ENCODE peak calls at places on chromosomes 7 and 10, in ten cellular contexts. L is NCI-H510A treated with DMSO at 0.1 percent for 48 hours, S is AG08396, P is GOT3, U is amniotic stem cell, T is mesendoderm, O is transverse colon, N is Daoy, D is NCI-H460, M is MCF 10A. Z is an unnamed sample.

GRCh38 chr10:18005781-18006456 is 54.2 kb downstream of the SLC39A12 start:
- DNase-seq in L (no peak), S (peak; percentile 20), P (no peak), U (no peak), T (no peak), O (no peak), N (peak; percentile 19), D (no peak), M (peak; percentile 91), Z (peak; percentile 34)

GRCh38 chr7:2383543-2384274 is 19.7 kb upstream of the CHST12 start:
- DNase-seq in L (no peak), S (no peak), P (no peak), U (no peak), T (no peak), O (no peak), N (no peak), D (no peak), M (no peak), Z (no peak)

GRCh38 chr7:40507166-40507565 is 372.4 kb downstream of the SUGCT start:
- DNase-seq in L (no peak), S (no peak), P (no peak), U (no peak), T (peak; percentile 57), O (no peak), N (no peak), D (no peak), M (peak; percentile 13), Z (peak; percentile 7)

GRCh38 chr10:69953851-69954250 is 98.8 kb upstream of the MACROH2A2 start:
- DNase-seq in L (no peak), S (no peak), P (no peak), U (no peak), T (no peak), O (no peak), N (no peak), D (no peak), M (no peak), Z (no peak)

GRCh38 chr10:101012525-101013364 is 13.1 kb downstream of the LZTS2 start:
- DNase-seq in L (peak; percentile 78), S (peak; percentile 92), P (peak; percentile 63), U (peak; percentile 91), T (peak; percentile 92), O (peak; percentile 92), N (peak; percentile 90), D (peak; percentile 95), M (peak; percentile 95), Z (peak; percentile 92)

GRCh38 chr10:13470270-13470669 is 58.5 kb downstream of the BEND7 start:
- DNase-seq in L (no peak), S (no peak), P (no peak), U (no peak), T (peak; percentile 8), O (no peak), N (no peak), D (no peak), M (no peak), Z (no peak)

GRCh38 chr7:51045319-51046102 is 262.8 kb upstream of the GRB10 start:
- DNase-seq in L (no peak), S (peak; percentile 45), P (no peak), U (peak; percentile 24), T (no peak), O (no peak), N (peak; percentile 96), D (no peak), M (peak; percentile 79), Z (peak; percentile 44)

GRCh38 chr7:81692146-81692905 is 77.5 kb downstream of the HGF start:
- DNase-seq in L (no peak), S (no peak), P (no peak), U (no peak), T (no peak), O (no peak), N (peak; percentile 55), D (no peak), M (no peak), Z (peak; percentile 11)

GRCh38 chr10:784377-784758 is 94.9 kb upstream of the DIP2C start:
- DNase-seq in L (no peak), S (no peak), P (no peak), U (no peak), T (peak; percentile 79), O (peak; percentile 11), N (no peak), D (no peak), M (no peak), Z (peak; percentile 23)

GRCh38 chr7:80450621-80451308 is 61.1 kb downstream of the GNAT3 start:
- DNase-seq in L (no peak), S (no peak), P (no peak), U (no peak), T (no peak), O (no peak), N (no peak), D (no peak), M (no peak), Z (no peak)

GRCh38 chr7:132998763-132999162 is 83.1 kb downstream of the CHCHD3 start:
- DNase-seq in L (no peak), S (no peak), P (no peak), U (no peak), T (peak; percentile 55), O (no peak), N (no peak), D (no peak), M (no peak), Z (no peak)

GRCh38 chr10:46523881-46524470 is 32.5 kb downstream of the GPRIN2 start:
- DNase-seq in L (no peak), S (peak; percentile 83), P (no peak), U (peak; percentile 57), T (no peak), O (peak; percentile 18), N (peak; percentile 76), D (no peak), M (peak; percentile 94), Z (no peak)

GRCh38 chr7:101733713-101734475 is 83.5 kb upstream of the CUX1 start:
- DNase-seq in L (peak; percentile 66), S (peak; percentile 65), P (no peak), U (no peak), T (peak; percentile 85), O (peak; percentile 53), N (peak; percentile 79), D (no peak), M (peak; percentile 63), Z (peak; percentile 20)

GRCh38 chr10:85148693-85149640 is 820.6 kb downstream of the CCSER2 start:
- DNase-seq in L (peak; percentile 69), S (no peak), P (no peak), U (no peak), T (no peak), O (no peak), N (no peak), D (no peak), M (no peak), Z (no peak)

GRCh38 chr10:58512470-58513188 is at the start of gene BICC1:
- DNase-seq in L (peak; percentile 37), S (peak; percentile 81), P (peak; percentile 19), U (no peak), T (peak; percentile 38), O (peak; percentile 33), N (peak; percentile 64), D (no peak), M (peak; percentile 27), Z (no peak)

GRCh38 chr7:5701085-5701914 is 80.2 kb downstream of the RNF216 start:
- DNase-seq in L (no peak), S (no peak), P (no peak), U (no peak), T (no peak), O (no peak), N (peak; percentile 79), D (no peak), M (peak; percentile 48), Z (peak; percentile 61)

GRCh38 chr10:83075395-83076072 is 1063.8 kb upstream of the GHITM start:
- DNase-seq in L (no peak), S (no peak), P (no peak), U (no peak), T (no peak), O (no peak), N (no peak), D (no peak), M (no peak), Z (no peak)